ENCODE peak calls at places on chromosomes 12 and 14, in nine cellular contexts. L, B, G, O, S, I, J, T and Y are unnamed samples.

GRCh38 chr12:27644446-27644845 is 51.8 kb upstream of the REP15 start:
- DNase-seq in G (no peak), L (no peak), B (no peak), J (no peak), T (no peak), O (peak; percentile 73), S (no peak), I (no peak), Y (no peak)

GRCh38 chr12:95815635-95816212 is 25.2 kb upstream of the NTN4 start:
- DNase-seq in J (no peak), O (peak; percentile 70), G (no peak), S (no peak), L (no peak), I (no peak), B (peak; percentile 66), T (no peak), Y (peak; percentile 59)

GRCh38 chr12:122031342-122032216 is 9.9 kb downstream of the BCL7A start:
- DNase-seq in B (peak; percentile 79), O (peak; percentile 36), L (peak; percentile 50), G (no peak), S (peak; percentile 62), T (peak; percentile 40), J (no peak), I (no peak), Y (peak; percentile 60)

GRCh38 chr12:32312049-32312670 is 87.2 kb upstream of the FGD4 start:
- DNase-seq in G (no peak), O (peak; percentile 80), I (no peak), B (peak; percentile 65), L (peak; percentile 9), T (no peak), J (no peak), S (no peak), Y (peak; percentile 74)

GRCh38 chr12:129641916-129642315 is 261.9 kb downstream of the TMEM132D start:
- DNase-seq in I (no peak), T (no peak), J (no peak), L (no peak), S (no peak), G (no peak), B (no peak), O (no peak), Y (no peak)

GRCh38 chr12:1357171-1357570 is 237.2 kb downstream of the FBXL14 start:
- DNase-seq in O (peak; percentile 34), B (no peak), G (no peak), I (no peak), L (no peak), T (no peak), S (no peak), J (no peak), Y (no peak)

GRCh38 chr14:52339262-52339661 is 25.1 kb downstream of the PTGER2 start:
- DNase-seq in L (no peak), G (no peak), T (no peak), B (no peak), I (no peak), O (no peak), S (no peak), J (no peak), Y (no peak)

GRCh38 chr12:131457331-131458047 is 253.4 kb upstream of the SFSWAP start:
- DNase-seq in T (no peak), G (no peak), B (no peak), O (no peak), S (no peak), J (no peak), I (no peak), L (no peak), Y (no peak)

GRCh38 chr14:75433631-75434556 is 6.1 kb downstream of the JDP2 start:
- DNase-seq in G (no peak), T (no peak), O (no peak), L (no peak), J (no peak), I (no peak), S (no peak), B (no peak), Y (no peak)

GRCh38 chr14:90839024-90839888 is 23.0 kb upstream of the TTC7B start:
- DNase-seq in L (no peak), T (no peak), G (no peak), I (peak; percentile 80), J (no peak), S (no peak), O (peak; percentile 68), B (peak; percentile 76), Y (no peak)

GRCh38 chr14:90521121-90521929 is 124.5 kb downstream of the CALM1 start:
- DNase-seq in L (no peak), I (peak; percentile 63), G (no peak), B (no peak), T (no peak), J (no peak), O (no peak), S (no peak), Y (no peak)

GRCh38 chr12:76127588-76127987 is 43.1 kb upstream of the NAP1L1 start:
- DNase-seq in B (no peak), G (no peak), O (no peak), S (no peak), T (no peak), J (no peak), I (no peak), L (no peak), Y (no peak)

GRCh38 chr12:80445083-80445482 is 1.0 kb downstream of the PTPRQ start:
- DNase-seq in O (peak; percentile 54), G (no peak), T (no peak), S (no peak), I (no peak), J (no peak), L (no peak), B (peak; percentile 38), Y (no peak)

GRCh38 chr14:76780058-76780345 is 18.7 kb downstream of the VASH1 start:
- DNase-seq in B (no peak), G (no peak), T (no peak), I (no peak), S (no peak), J (no peak), O (no peak), L (no peak), Y (no peak)

GRCh38 chr14:52286659-52287649 is 19.5 kb downstream of the PTGDR start:
- DNase-seq in T (no peak), I (no peak), J (no peak), S (no peak), L (no peak), G (no peak), B (no peak), O (peak; percentile 27), Y (no peak)

GRCh38 chr12:130711751-130712150 is 4.3 kb downstream of the RIMBP2 start:
- DNase-seq in S (no peak), G (no peak), J (no peak), I (no peak), L (no peak), B (no peak), O (no peak), T (no peak), Y (no peak)

GRCh38 chr12:65637150-65637549 is 187.1 kb upstream of the HMGA2 start:
- DNase-seq in L (no peak), S (no peak), G (no peak), T (no peak), J (no peak), B (no peak), O (no peak), I (no peak), Y (no peak)

GRCh38 chr14:68816183-68816942 is 23.5 kb upstream of the ZFP36L1 start:
- DNase-seq in L (no peak), J (peak; percentile 84), S (peak; percentile 91), O (peak; percentile 92), B (peak; percentile 95), I (peak; percentile 97), T (peak; percentile 89), G (peak; percentile 93), Y (peak; percentile 83)

GRCh38 chr12:93113317-93114006 is 184.4 kb upstream of the EEA1 start:
- DNase-seq in G (no peak), L (no peak), B (peak; percentile 38), T (no peak), J (no peak), I (no peak), S (no peak), O (peak; percentile 71), Y (no peak)

GRCh38 chr14:38616959-38617358 is 361.1 kb upstream of the CLEC14A start:
- DNase-seq in B (no peak), J (no peak), L (no peak), I (no peak), S (no peak), G (no peak), O (no peak), T (no peak), Y (no peak)

GRCh38 chr12:121326996-121327674 is 25.1 kb downstream of the ANAPC5 start:
- DNase-seq in J (no peak), G (no peak), O (no peak), T (no peak), S (no peak), L (no peak), I (no peak), B (no peak), Y (no peak)

GRCh38 chr12:99442758-99443157 is 204.8 kb upstream of the GARIN6 start:
- DNase-seq in G (no peak), I (no peak), O (no peak), L (no peak), B (no peak), S (no peak), T (no peak), J (no peak), Y (no peak)

GRCh38 chr14:25048170-25049126 is 1.5 kb downstream of the STXBP6 start:
- DNase-seq in O (peak; percentile 84), I (no peak), B (peak; percentile 84), S (no peak), J (no peak), G (no peak), T (no peak), L (no peak), Y (no peak)

GRCh38 chr14:20683125-20683895 is 1.1 kb upstream of the RNASE4 start:
- DNase-seq in O (peak; percentile 97), T (peak; percentile 63), S (peak; percentile 82), L (no peak), B (peak; percentile 58), I (peak; percentile 83), J (peak; percentile 50), G (peak; percentile 77), Y (peak; percentile 94)

GRCh38 chr12:22361785-22362184 is 27.3 kb upstream of the ST8SIA1 start:
- DNase-seq in B (no peak), L (peak; percentile 7), G (no peak), T (no peak), S (no peak), I (no peak), O (no peak), J (no peak), Y (no peak)

GRCh38 chr12:115666168-115666567 is 611.3 kb downstream of the MED13L start:
- DNase-seq in S (no peak), I (no peak), G (no peak), T (no peak), J (no peak), B (no peak), O (no peak), L (no peak), Y (no peak)

GRCh38 chr14:55585854-55586253 is 5.8 kb downstream of the KTN1 start:
- DNase-seq in T (no peak), O (peak; percentile 56), B (no peak), G (no peak), I (no peak), J (no peak), L (no peak), S (no peak), Y (no peak)

GRCh38 chr12:56769868-56770267 is 6.7 kb downstream of the HSD17B6 start:
- DNase-seq in T (no peak), S (no peak), B (no peak), O (no peak), J (no peak), L (no peak), G (no peak), I (no peak), Y (no peak)

GRCh38 chr12:108572166-108572790 is 9.9 kb downstream of the ISCU start:
- DNase-seq in T (no peak), I (no peak), J (no peak), G (peak; percentile 72), B (no peak), L (no peak), O (peak; percentile 62), S (no peak), Y (no peak)

GRCh38 chr12:52683575-52684300 is 3.5 kb upstream of the KRT1 start:
- DNase-seq in J (no peak), S (no peak), G (no peak), O (no peak), T (no peak), B (no peak), L (no peak), I (no peak), Y (no peak)

GRCh38 chr12:47397664-47398281 is 308.1 kb downstream of the RPAP3 start:
- DNase-seq in J (no peak), B (peak; percentile 55), I (no peak), T (no peak), G (no peak), L (no peak), S (peak; percentile 51), O (peak; percentile 84), Y (peak; percentile 89)